ENCODE peak calls at places on chromosomes 1 and 21, in five cellular contexts. O is activated naive CD4-positive, alpha-beta T cell; M is sciatic nerve; S is WTC11; W is sigmoid colon. G is an unnamed sample.
A peak's percentile ranks its signal among the peaks of the same experiment; 100 is the strongest.

GRCh38 chr1:150017206-150017750 is 6.8 kb upstream of the OTUD7B start:
- DNase-seq in O (no peak), M (no peak), S (peak; percentile 30), W (no peak), G (no peak)

GRCh38 chr1:33640114-33640660 is 167.7 kb downstream of the ZSCAN20 start:
- DNase-seq in O (no peak), M (no peak), S (no peak), W (no peak), G (no peak)

GRCh38 chr1:67760030-67760821 is 73.0 kb downstream of the GNG12 start:
- DNase-seq in O (peak; percentile 48), M (peak; percentile 79), S (peak; percentile 60), W (no peak), G (no peak)

GRCh38 chr1:88544166-88544565 is 139.9 kb upstream of the PKN2 start:
- DNase-seq in O (no peak), M (no peak), S (no peak), W (no peak), G (no peak)

GRCh38 chr1:234912541-234913312 is 215.9 kb downstream of the TOMM20 start:
- DNase-seq in O (no peak), M (peak; percentile 40), S (peak; percentile 40), W (peak; percentile 66), G (peak; percentile 70)

GRCh38 chr21:31294691-31295090 is 49.4 kb downstream of the TIAM1 start:
- DNase-seq in O (no peak), M (no peak), S (no peak), W (no peak), G (no peak)

GRCh38 chr1:117709398-117709797 is 103.5 kb downstream of the TENT5C start:
- DNase-seq in O (no peak), M (no peak), S (no peak), W (no peak), G (no peak)

GRCh38 chr1:52249831-52250230 is 107.9 kb downstream of the ZFYVE9 start:
- DNase-seq in O (no peak), M (no peak), S (no peak), W (no peak), G (no peak)

GRCh38 chr1:237124856-237125462 is 83.0 kb downstream of the RYR2 start:
- DNase-seq in O (no peak), M (no peak), S (no peak), W (no peak), G (no peak)

GRCh38 chr1:42927920-42928505 is 30.7 kb downstream of the SLC2A1 start:
- DNase-seq in O (no peak), M (no peak), S (no peak), W (no peak), G (peak; percentile 43)

GRCh38 chr1:242240061-242240460 is 241.2 kb upstream of the MAP1LC3C start:
- DNase-seq in O (no peak), M (no peak), S (no peak), W (no peak), G (no peak)

GRCh38 chr1:201347498-201348210 is 29.8 kb downstream of the TNNT2 start:
- DNase-seq in O (no peak), M (no peak), S (no peak), W (no peak), G (peak; percentile 31)

GRCh38 chr1:111907321-111907720 is 82.1 kb downstream of the KCND3 start:
- DNase-seq in O (no peak), M (no peak), S (no peak), W (peak; percentile 14), G (peak; percentile 70)

GRCh38 chr1:224042557-224043118 is 71.3 kb upstream of the FBXO28 start:
- DNase-seq in O (no peak), M (no peak), S (no peak), W (no peak), G (no peak)

GRCh38 chr1:21217812-21218596 is 41.3 kb upstream of the EIF4G3 start:
- DNase-seq in O (peak; percentile 18), M (no peak), S (peak; percentile 93), W (no peak), G (peak; percentile 80)

GRCh38 chr1:111219466-111220286 is 7.8 kb upstream of the CHI3L2 start:
- DNase-seq in O (no peak), M (no peak), S (no peak), W (no peak), G (no peak)

GRCh38 chr1:191498825-191499224 is 659.4 kb upstream of the RGS18 start:
- DNase-seq in O (no peak), M (no peak), S (no peak), W (no peak), G (no peak)

GRCh38 chr1:233010164-233010563 is 59.8 kb downstream of the NTPCR start:
- DNase-seq in O (no peak), M (no peak), S (no peak), W (no peak), G (no peak)

GRCh38 chr1:195979646-195980045 is 628.6 kb downstream of the KCNT2 start:
- DNase-seq in O (no peak), M (no peak), S (no peak), W (no peak), G (no peak)

GRCh38 chr1:169484107-169484506 is 1.6 kb downstream of the SLC19A2 start:
- DNase-seq in O (no peak), M (no peak), S (no peak), W (no peak), G (no peak)

G was measured in cardiac septum.